ENCODE peak calls at places on chromosomes 5 and 9, in four cellular contexts. One of them, this sample, is unnamed.

GRCh38 chr9:70352802-70353201 is 61.7 kb downstream of the KLF9 start:
- DNase-seq in IMR-90: no peak
- DNase-seq in mesendoderm: no peak
- DNase-seq in neuronal stem cell: no peak
- DNase-seq in this sample: peak

GRCh38 chr5:172833691-172834569 is at the start of gene ERGIC1:
- DNase-seq in neuronal stem cell: peak
- DNase-seq in IMR-90: peak
- DNase-seq in mesendoderm: peak
- DNase-seq in this sample: peak

GRCh38 chr9:105051897-105052296 is 123.9 kb upstream of the ABCA1 start:
- DNase-seq in mesendoderm: no peak
- DNase-seq in neuronal stem cell: no peak
- DNase-seq in IMR-90: no peak
- DNase-seq in this sample: no peak

GRCh38 chr5:162699361-162699760 is 631.8 kb downstream of the GABRG2 start:
- DNase-seq in IMR-90: no peak
- DNase-seq in mesendoderm: no peak
- DNase-seq in neuronal stem cell: no peak
- DNase-seq in this sample: no peak

GRCh38 chr9:38136386-38136785 is 67.4 kb upstream of the SHB start:
- DNase-seq in mesendoderm: no peak
- DNase-seq in IMR-90: no peak
- DNase-seq in neuronal stem cell: no peak
- DNase-seq in this sample: no peak

GRCh38 chr9:93198839-93199625 is 15.1 kb downstream of the WNK2 start:
- DNase-seq in IMR-90: no peak
- DNase-seq in neuronal stem cell: no peak
- DNase-seq in mesendoderm: no peak
- DNase-seq in this sample: no peak

GRCh38 chr9:19992556-19992955 is 203.7 kb upstream of the SLC24A2 start:
- DNase-seq in neuronal stem cell: no peak
- DNase-seq in IMR-90: peak
- DNase-seq in mesendoderm: no peak
- DNase-seq in this sample: peak

GRCh38 chr9:136352682-136353081 is 10.9 kb downstream of the DNLZ start:
- DNase-seq in neuronal stem cell: no peak
- DNase-seq in mesendoderm: no peak
- DNase-seq in IMR-90: no peak
- DNase-seq in this sample: no peak

GRCh38 chr5:54904425-54904824 is 81.0 kb downstream of the ESM1 start:
- DNase-seq in IMR-90: peak
- DNase-seq in mesendoderm: peak
- DNase-seq in neuronal stem cell: peak
- DNase-seq in this sample: peak

GRCh38 chr5:107778651-107779050 is 107.9 kb upstream of the EFNA5 start:
- DNase-seq in mesendoderm: no peak
- DNase-seq in neuronal stem cell: no peak
- DNase-seq in IMR-90: no peak
- DNase-seq in this sample: no peak

GRCh38 chr5:80926979-80927656 is 33.0 kb upstream of the RASGRF2 start:
- DNase-seq in IMR-90: no peak
- DNase-seq in mesendoderm: no peak
- DNase-seq in neuronal stem cell: no peak
- DNase-seq in this sample: no peak

GRCh38 chr9:94937214-94937903 is 210.9 kb downstream of the AOPEP start:
- DNase-seq in IMR-90: peak
- DNase-seq in mesendoderm: peak
- DNase-seq in neuronal stem cell: no peak
- DNase-seq in this sample: peak

GRCh38 chr9:89949116-89949515 is 344.3 kb downstream of the GADD45G start:
- DNase-seq in mesendoderm: peak
- DNase-seq in neuronal stem cell: no peak
- DNase-seq in IMR-90: no peak
- DNase-seq in this sample: no peak

GRCh38 chr9:137545123-137545522 is 5.1 kb downstream of the PNPLA7 start:
- DNase-seq in IMR-90: peak
- DNase-seq in mesendoderm: no peak
- DNase-seq in neuronal stem cell: no peak
- DNase-seq in this sample: peak

GRCh38 chr5:36897616-36898015 is 21.0 kb downstream of the NIPBL start:
- DNase-seq in IMR-90: peak
- DNase-seq in mesendoderm: no peak
- DNase-seq in neuronal stem cell: no peak
- DNase-seq in this sample: peak

DNA sequence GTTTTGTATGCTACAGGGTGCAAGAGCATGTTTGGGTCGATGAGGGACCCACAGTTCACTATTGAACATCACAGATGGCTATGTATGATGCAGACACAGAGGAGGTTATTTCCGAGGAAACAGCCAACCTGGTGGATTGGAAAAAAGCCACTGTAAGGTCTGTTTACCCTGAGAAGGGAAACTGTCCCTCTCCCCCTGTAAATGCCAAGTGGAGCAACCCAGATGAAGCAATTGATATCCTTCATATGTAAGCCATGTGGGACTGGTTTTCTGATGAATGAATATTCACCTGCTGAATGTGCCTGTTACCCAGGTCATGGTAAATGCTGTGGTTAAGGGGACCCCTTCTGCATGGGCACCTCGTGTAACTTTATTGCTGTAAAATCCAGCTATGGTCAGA is 14.8 kb upstream of the CTSV start:
- DNase-seq in mesendoderm: peak
- DNase-seq in IMR-90: no peak
- DNase-seq in neuronal stem cell: no peak
- DNase-seq in this sample: no peak
- H3K23ac ChIP-seq in mesendoderm: no peak
- H3K23ac ChIP-seq in IMR-90: no peak
- H3K23ac ChIP-seq in neuronal stem cell: no peak
- H3K23ac ChIP-seq in this sample: no peak

GRCh38 chr5:133713209-133713608 is 100.9 kb upstream of the FSTL4 start:
- DNase-seq in IMR-90: no peak
- DNase-seq in neuronal stem cell: no peak
- DNase-seq in mesendoderm: no peak
- DNase-seq in this sample: no peak
- H3K23ac ChIP-seq in IMR-90: no peak
- H3K23ac ChIP-seq in neuronal stem cell: no peak
- H3K23ac ChIP-seq in mesendoderm: no peak
- H3K23ac ChIP-seq in this sample: no peak

DNA sequence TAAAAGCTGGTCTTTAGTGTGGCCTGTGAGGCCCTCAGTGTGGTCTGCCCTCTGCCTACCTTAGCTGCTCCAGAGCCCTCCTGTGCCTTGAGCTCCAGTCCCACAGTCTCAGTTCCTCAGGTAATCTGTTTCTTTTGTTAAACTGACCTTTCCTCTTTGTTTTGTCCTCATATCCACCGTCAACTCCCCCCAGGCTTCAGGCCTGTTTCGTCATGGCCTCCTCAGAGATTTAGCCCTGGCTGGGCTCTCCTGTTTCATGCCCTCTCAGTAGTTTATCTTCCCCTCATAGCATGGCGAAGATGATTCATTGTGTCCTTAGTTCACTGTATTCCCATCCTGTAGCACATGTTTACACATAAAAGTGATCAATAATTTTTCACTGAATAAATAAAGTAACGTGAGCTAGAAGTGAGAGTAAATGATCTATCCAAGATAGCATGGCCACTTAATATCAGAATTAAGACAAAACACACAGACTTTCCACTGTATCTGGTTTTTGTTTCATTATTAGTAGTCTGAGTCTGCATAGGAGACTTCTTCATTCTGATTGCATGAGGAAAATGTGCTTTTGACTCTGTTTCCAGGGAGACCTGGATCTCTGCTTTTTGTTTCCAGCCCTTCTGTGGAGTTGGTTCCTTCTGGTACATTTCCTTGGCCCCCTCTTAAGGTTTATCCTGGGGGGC is 70.4 kb downstream of the SNX24 start:
- DNase-seq in mesendoderm: no peak
- DNase-seq in neuronal stem cell: no peak
- DNase-seq in IMR-90: no peak
- DNase-seq in this sample: peak
- H3K23ac ChIP-seq in mesendoderm: no peak
- H3K23ac ChIP-seq in neuronal stem cell: no peak
- H3K23ac ChIP-seq in IMR-90: no peak
- H3K23ac ChIP-seq in this sample: no peak

GRCh38 chr5:16736158-16736994 is 119.6 kb upstream of the RETREG1 start:
- DNase-seq in mesendoderm: peak
- DNase-seq in IMR-90: peak
- DNase-seq in neuronal stem cell: no peak
- DNase-seq in this sample: peak
- H3K23ac ChIP-seq in mesendoderm: no peak
- H3K23ac ChIP-seq in IMR-90: peak
- H3K23ac ChIP-seq in neuronal stem cell: no peak
- H3K23ac ChIP-seq in this sample: no peak

DNA sequence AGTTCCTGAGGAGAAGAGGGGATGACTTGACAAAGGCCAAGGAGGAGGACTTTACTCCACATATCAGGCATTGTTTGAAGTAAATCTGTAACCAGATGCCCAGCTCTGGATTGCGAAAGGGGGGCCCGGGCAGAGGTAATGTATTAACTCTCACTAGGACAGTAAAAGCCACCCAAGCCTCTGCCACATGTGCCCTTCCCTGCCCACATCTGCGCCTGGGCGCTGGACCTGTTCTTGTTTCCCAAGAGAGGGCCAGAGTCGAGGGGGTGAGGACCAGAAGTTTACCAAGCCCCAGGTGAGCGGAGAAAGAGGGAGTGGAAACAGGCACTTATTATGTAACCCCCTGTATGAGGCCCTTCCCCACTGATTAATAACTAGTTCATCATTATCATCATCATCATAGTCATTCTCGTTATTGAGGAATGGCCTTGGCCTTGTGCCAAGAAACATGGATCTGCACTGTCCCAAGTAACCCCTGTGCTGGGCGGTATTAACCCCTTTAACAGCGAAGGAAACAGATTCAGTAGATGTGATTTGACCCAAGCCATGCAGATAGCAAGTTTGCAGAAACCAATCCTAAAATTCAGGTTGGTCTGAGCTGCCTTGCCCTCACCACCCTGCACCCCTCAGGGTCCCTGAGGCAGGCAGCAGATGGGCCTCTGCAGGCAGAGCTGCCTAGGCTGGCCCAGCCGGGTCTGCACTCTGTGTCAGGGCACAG is at the start of gene SLC23A1:
- DNase-seq in neuronal stem cell: no peak
- DNase-seq in mesendoderm: no peak
- DNase-seq in IMR-90: peak
- DNase-seq in this sample: no peak
- H3K23ac ChIP-seq in neuronal stem cell: peak
- H3K23ac ChIP-seq in mesendoderm: no peak
- H3K23ac ChIP-seq in IMR-90: no peak
- H3K23ac ChIP-seq in this sample: no peak

DNA sequence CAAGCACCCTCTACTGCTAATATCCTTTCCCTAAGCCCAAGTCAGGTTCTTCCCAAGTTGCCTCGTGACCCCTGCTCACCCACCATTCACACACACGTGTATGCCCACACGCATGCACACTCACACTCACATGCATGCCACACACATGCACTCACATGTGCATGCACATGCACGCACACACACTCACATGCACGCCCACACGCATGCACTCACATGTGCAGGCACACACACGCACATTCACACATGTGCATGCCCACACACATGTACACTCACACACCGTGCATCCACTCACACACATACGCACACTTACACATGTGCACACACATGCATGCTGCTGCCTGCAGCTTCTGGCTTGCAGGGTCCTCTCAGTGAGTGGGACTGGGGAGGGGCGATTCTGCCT is 62.9 kb upstream of the STXBP1 start:
- DNase-seq in neuronal stem cell: no peak
- DNase-seq in mesendoderm: no peak
- DNase-seq in IMR-90: no peak
- DNase-seq in this sample: no peak
- H3K23ac ChIP-seq in neuronal stem cell: peak
- H3K23ac ChIP-seq in mesendoderm: no peak
- H3K23ac ChIP-seq in IMR-90: no peak
- H3K23ac ChIP-seq in this sample: no peak